ENCODE peak calls at places on chromosomes 4 and X, in four cellular contexts. N, Q, O and R are unnamed samples.

GRCh38 chr4:47668256-47668655 is 169.6 kb downstream of the CORIN start:
- DNase-seq in N (no peak), Q (no peak), O (no peak), R (no peak)

GRCh38 chrX:386768-387575 is at the start of gene PPP2R3B:
- DNase-seq in N (peak), Q (peak), O (peak), R (peak)

GRCh38 chrX:10615931-10616780 is 4.2 kb downstream of the MID1 start:
- DNase-seq in N (peak), Q (peak), O (no peak), R (no peak)

GRCh38 chr4:88674565-88674964 is 23.1 kb downstream of the NAP1L5 start:
- DNase-seq in N (no peak), Q (peak), O (no peak), R (no peak)

GRCh38 chrX:96436105-96436504 is 248.5 kb upstream of the DIAPH2 start:
- DNase-seq in N (no peak), Q (peak), O (no peak), R (no peak)

GRCh38 chr4:156888762-156889161 is 82.8 kb downstream of the PDGFC start:
- DNase-seq in N (no peak), Q (peak), O (no peak), R (no peak)

GRCh38 chr4:6956087-6956433 is 46.4 kb downstream of the TBC1D14 start:
- DNase-seq in N (no peak), Q (no peak), O (no peak), R (no peak)

GRCh38 chr4:3871181-3871852 is 105.1 kb downstream of the ADRA2C start:
- DNase-seq in N (no peak), Q (no peak), O (no peak), R (no peak)

GRCh38 chr4:97911236-97911906 is 231.9 kb downstream of the STPG2 start:
- DNase-seq in N (no peak), Q (no peak), O (no peak), R (no peak)

GRCh38 chr4:150782311-150782710 is 200.4 kb downstream of the MAB21L2 start:
- DNase-seq in N (no peak), Q (peak), O (no peak), R (no peak)

GRCh38 chrX:154370300-154370881 is 4.0 kb downstream of the FLNA start:
- DNase-seq in N (no peak), Q (no peak), O (no peak), R (peak)

GRCh38 chr4:3227878-3228675 is 20.9 kb upstream of the MSANTD1 start:
- DNase-seq in N (no peak), Q (peak), O (no peak), R (no peak)

GRCh38 chrX:47171996-47172395 is 21.6 kb upstream of the UBA1 start:
- DNase-seq in N (no peak), Q (no peak), O (no peak), R (no peak)

GRCh38 chr4:26321326-26322276 is 787 bp downstream of the RBPJ start:
- DNase-seq in N (no peak), Q (peak), O (peak), R (peak)

GRCh38 chr4:159926871-159927270 is 824.0 kb downstream of the RAPGEF2 start:
- DNase-seq in N (no peak), Q (peak), O (no peak), R (no peak)

GRCh38 chrX:38755319-38755718 is 45.9 kb upstream of the MID1IP1 start:
- DNase-seq in N (no peak), Q (no peak), O (no peak), R (no peak)

GRCh38 chr4:158965208-158965607 is 137.7 kb upstream of the RAPGEF2 start:
- DNase-seq in N (no peak), Q (no peak), O (no peak), R (no peak)

GRCh38 chr4:110361921-110362320 is 114.0 kb upstream of the ENPEP start:
- DNase-seq in N (no peak), Q (peak), O (no peak), R (no peak)

DNA sequence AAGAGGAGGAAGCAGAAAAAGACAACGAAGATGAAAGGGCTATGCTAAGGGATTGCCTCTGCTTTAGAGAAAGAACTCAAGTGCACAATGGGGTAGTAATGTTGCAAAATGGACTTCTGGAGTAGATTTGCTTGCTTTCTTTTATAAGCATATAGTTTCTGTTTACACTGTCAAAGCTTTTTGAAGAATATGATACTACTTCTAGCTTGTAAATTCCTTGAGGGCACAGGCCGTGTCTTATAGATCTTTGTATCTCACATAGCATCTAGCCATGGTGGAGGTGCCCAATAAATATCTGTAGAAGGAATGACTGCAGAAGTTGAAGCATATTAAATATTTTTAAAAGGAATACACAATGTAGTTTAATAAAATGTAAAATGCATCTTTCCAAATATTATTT is 147.8 kb upstream of the ZIC3 start:
- DNase-seq in N (no peak), Q (no peak), O (no peak), R (no peak)
- H3K27ac ChIP-seq in N (no peak), Q (no peak), O (no peak), R (no peak)

DNA sequence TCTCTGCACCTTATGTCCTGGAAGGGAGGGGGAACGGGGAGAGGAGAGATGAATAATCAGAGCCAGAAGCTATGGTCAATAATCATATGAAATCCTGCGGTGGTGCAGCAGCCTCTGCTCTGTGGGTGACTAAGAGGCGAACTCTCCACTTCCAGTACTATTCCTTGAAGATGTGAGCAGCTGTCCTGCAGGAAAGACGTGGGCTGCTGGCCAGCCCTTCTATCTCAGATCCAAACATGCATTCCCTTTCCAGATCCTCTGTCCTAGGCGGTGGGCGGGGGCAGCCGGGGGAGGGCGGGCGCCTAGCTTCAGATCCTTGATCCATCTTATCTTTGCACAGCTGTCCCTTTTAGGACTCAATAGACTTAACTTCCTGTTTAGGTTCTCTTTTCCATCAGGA is 34.5 kb downstream of the SPINK2 start:
- DNase-seq in N (no peak), Q (peak), O (no peak), R (peak)
- H3K27ac ChIP-seq in N (no peak), Q (no peak), O (no peak), R (peak)

DNA sequence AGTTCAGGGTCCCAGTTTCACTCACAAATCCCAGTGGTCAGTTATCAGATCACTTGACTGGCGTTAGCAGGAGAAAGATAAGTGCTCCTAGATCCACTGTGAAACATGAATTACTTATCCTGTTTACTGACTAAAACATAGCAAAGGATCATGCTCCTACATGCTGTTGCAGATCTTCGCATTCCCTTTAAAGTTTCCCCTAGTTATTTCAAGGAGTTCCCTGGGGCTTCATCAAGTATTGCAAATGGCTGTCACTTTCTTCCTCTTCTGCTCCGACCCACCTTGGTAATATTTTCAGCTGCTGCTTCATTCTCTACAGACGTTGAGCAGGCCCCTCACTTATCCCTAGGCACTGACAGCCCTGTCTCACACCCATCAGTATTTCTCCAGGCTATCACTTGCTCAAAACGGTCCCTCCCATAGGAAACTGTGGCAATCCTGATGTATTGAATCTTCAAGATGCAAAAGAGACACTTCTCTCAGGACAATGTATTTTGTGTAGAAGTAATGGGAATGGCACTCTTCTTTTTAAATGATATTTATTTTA is 466.0 kb downstream of the INPP4B start:
- DNase-seq in N (no peak), Q (no peak), O (no peak), R (no peak)
- H3K27ac ChIP-seq in N (peak), Q (peak), O (no peak), R (peak)

DNA sequence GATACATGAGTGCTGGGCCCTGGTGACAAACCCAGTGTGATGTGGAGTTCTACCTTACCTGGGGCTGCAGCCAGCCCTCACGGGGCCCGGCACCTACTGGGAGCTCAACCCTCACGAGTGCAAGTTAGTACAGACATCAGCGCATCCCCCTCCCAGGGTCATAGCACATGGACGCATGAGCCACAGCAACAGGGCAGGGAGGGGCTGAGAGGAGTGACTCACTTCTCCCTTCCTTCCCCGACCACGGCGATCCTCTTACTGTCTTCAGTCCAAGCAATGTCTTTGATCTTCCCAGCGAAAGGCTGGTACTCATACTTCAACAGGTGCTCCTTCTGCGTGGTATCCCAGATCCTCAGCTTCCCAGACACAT is 17.8 kb downstream of the WDR1 start:
- DNase-seq in N (peak), Q (peak), O (no peak), R (no peak)
- H3K27ac ChIP-seq in N (peak), Q (peak), O (peak), R (no peak)

DNA sequence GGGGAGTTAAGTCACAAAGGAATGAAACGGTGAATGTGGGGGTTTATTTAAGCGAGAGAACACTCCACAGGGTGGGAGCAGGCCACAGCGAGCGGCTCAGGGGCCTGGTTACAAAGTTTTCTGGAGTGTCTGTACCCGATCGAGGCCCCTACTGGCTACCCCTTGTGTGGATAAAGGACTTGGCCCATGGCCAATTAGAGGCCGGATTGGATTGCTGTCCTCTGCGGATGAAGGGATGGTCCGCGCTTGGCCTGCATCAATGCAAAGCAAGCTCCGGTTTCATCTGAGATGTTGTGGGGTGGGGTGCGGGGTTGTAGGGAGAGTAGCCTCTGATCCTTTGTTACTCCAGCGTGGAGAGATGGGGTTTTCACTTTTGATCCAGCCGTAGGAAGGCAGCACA is 1574.5 kb upstream of the TENM3 start:
- DNase-seq in N (no peak), Q (no peak), O (no peak), R (no peak)
- H3K27ac ChIP-seq in N (no peak), Q (no peak), O (no peak), R (no peak)

DNA sequence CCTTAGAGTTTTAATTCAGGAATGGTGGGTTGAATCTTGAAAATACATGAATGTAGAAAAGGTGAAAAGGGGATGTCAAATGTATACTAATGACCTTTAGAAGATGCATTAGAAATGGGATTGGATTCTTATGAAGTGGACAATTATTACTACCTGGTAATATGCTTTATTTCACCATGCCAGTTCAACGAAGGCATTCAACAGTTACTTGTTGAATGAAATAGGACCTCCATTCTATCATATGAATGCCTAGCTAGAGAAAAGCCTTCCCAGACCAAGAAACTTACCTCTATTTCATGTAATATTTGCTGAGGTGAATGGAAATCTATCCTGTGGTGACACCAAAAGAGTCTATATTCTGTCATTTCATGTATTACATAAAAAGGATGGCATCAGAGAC is 34.6 kb upstream of the SFRP2 start:
- DNase-seq in N (no peak), Q (no peak), O (no peak), R (no peak)
- H3K27ac ChIP-seq in N (no peak), Q (no peak), O (no peak), R (no peak)

DNA sequence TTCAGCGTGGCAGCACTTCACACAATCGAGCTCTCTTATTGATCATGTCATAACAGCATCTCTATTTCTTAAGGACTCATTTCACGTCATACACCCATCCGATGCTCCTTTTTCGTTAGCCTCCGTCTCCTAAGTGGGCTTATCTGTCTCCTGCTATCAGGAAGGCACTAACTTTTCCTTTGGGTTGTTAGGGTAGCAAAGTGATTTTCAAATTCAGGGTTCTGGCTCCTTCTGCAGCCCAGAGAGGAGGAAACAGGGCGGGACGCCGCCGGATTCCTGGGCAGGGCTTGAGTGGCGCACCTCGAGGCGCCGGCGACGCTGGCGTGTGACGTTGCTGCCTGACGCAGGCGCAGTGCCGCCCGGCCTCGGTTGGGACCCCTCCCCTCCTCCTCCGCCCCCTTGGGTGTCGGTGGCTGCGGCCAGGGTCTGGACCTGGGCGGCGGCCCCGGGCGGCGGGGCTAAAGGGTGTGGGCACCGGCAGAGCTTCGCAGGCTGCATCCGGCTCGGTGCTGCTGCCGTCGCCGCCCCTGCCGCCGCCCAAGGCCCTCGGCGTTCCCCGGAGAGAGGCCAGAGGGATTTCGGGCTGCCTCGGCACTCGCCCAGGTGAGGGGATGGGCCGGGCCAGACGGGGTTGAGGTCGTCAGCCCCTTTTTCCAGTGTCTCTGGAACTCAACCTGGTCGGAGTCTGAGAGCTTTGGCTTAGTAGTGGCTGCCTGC is at the start of gene BLTP1:
- DNase-seq in N (peak), Q (peak), O (peak), R (peak)
- H3K27ac ChIP-seq in N (peak), Q (peak), O (peak), R (peak)